ENCODE peak calls at places on chromosomes 16 and 17, in nine cellular contexts. R is fibroblast of lung; M is C1 segment of cervical spinal cord; E is cardiac muscle cell; N is adrenal gland; B is kidney glomerular epithelial cell; C is DMS153; W is CD8-positive, alpha-beta T cell; I is neural progenitor cell. S is an unnamed sample.

GRCh38 chr17:66673668-66674276 is 161.1 kb upstream of the CACNG5 start:
- DNase-seq in R (peak), M (no peak), E (peak), N (peak), B (peak), C (peak), W (peak), I (peak), S (no peak)

GRCh38 chr17:8941520-8941919 is 24.0 kb downstream of the PIK3R5 start:
- DNase-seq in R (no peak), M (no peak), E (no peak), N (no peak), B (no peak), C (no peak), W (peak), I (no peak), S (no peak)

GRCh38 chr16:84232969-84233368 is 6.8 kb downstream of the KCNG4 start:
- DNase-seq in R (no peak), M (no peak), E (no peak), N (no peak), B (no peak), C (no peak), W (no peak), I (no peak), S (no peak)

GRCh38 chr16:31090540-31090939 is 1.8 kb upstream of the PRSS53 start:
- DNase-seq in R (peak), M (no peak), E (no peak), N (no peak), B (no peak), C (no peak), W (no peak), I (no peak), S (no peak)

GRCh38 chr17:50689956-50690886 is 17.5 kb downstream of the ANKRD40 start:
- DNase-seq in R (peak), M (peak), E (peak), N (no peak), B (peak), C (no peak), W (no peak), I (peak), S (no peak)

GRCh38 chr17:39925282-39926134 is 1.9 kb downstream of the ORMDL3 start:
- DNase-seq in R (no peak), M (no peak), E (peak), N (no peak), B (no peak), C (no peak), W (no peak), I (no peak), S (no peak)

GRCh38 chr17:49879505-49879904 is 31.6 kb upstream of the TAC4 start:
- DNase-seq in R (no peak), M (no peak), E (no peak), N (no peak), B (no peak), C (no peak), W (no peak), I (no peak), S (no peak)

GRCh38 chr16:22369221-22369811 is 5.1 kb downstream of the CDR2 start:
- DNase-seq in R (peak), M (no peak), E (peak), N (no peak), B (peak), C (peak), W (no peak), I (no peak), S (no peak)

GRCh38 chr17:17180741-17181525 is 25.2 kb downstream of the PLD6 start:
- DNase-seq in R (no peak), M (no peak), E (no peak), N (no peak), B (no peak), C (no peak), W (no peak), I (no peak), S (no peak)

GRCh38 chr17:73211745-73212144 is 18.9 kb downstream of the COG1 start:
- DNase-seq in R (no peak), M (no peak), E (peak), N (no peak), B (no peak), C (no peak), W (peak), I (no peak), S (no peak)

GRCh38 chr17:81230043-81230820 is 7.5 kb upstream of the CEP131 start:
- DNase-seq in R (no peak), M (no peak), E (no peak), N (no peak), B (no peak), C (no peak), W (no peak), I (no peak), S (no peak)

GRCh38 chr16:85520853-85521736 is 92.0 kb upstream of the GSE1 start:
- DNase-seq in R (no peak), M (no peak), E (no peak), N (no peak), B (no peak), C (peak), W (no peak), I (no peak), S (no peak)

GRCh38 chr16:54135361-54136275 is 151.0 kb downstream of the IRX3 start:
- DNase-seq in R (peak), M (no peak), E (peak), N (no peak), B (peak), C (no peak), W (no peak), I (no peak), S (no peak)

GRCh38 chr16:68351991-68352431 is 41.2 kb downstream of the PRMT7 start:
- DNase-seq in R (no peak), M (no peak), E (no peak), N (no peak), B (no peak), C (peak), W (no peak), I (no peak), S (no peak)

GRCh38 chr17:75753193-75753513 is 11.8 kb downstream of the GALK1 start:
- DNase-seq in R (no peak), M (no peak), E (no peak), N (no peak), B (no peak), C (no peak), W (no peak), I (no peak), S (no peak)

GRCh38 chr16:86377251-86378022 is 132.9 kb upstream of the FOXF1 start:
- DNase-seq in R (no peak), M (no peak), E (no peak), N (no peak), B (no peak), C (no peak), W (no peak), I (no peak), S (no peak)

GRCh38 chr17:43337684-43338428 is 60.9 kb upstream of the ARL4D start:
- DNase-seq in R (no peak), M (no peak), E (no peak), N (no peak), B (no peak), C (no peak), W (no peak), I (no peak), S (no peak)

GRCh38 chr16:86605950-86606349 is 27.6 kb downstream of the FOXL1 start:
- DNase-seq in R (no peak), M (no peak), E (no peak), N (no peak), B (no peak), C (no peak), W (no peak), I (no peak), S (no peak)

GRCh38 chr16:14284371-14284770 is 213.3 kb downstream of the MRTFB start:
- DNase-seq in R (no peak), M (no peak), E (no peak), N (no peak), B (no peak), C (no peak), W (no peak), I (peak), S (no peak)

S was measured in GDM1.